ENCODE peak calls at places on chromosomes 2 and 18, in nine cellular contexts. T is RPMI7951; B is NT2/D1; U is NCI-H82; R is NCI-H460; K is MCF 10A; Q is activated T-cell treated with anti-CD3 and anti-CD28 coated beads, Interleukin-2, amount 50 U/mL, for 1 hour; V is WTC11; I is ELR. D is an unnamed sample.

GRCh38 chr2:45709137-45709536 is 57.7 kb downstream of the PRKCE start:
- DNase-seq in T (no peak), B (no peak), U (no peak), R (no peak), K (no peak), Q (no peak), V (no peak), I (no peak), D (peak)

GRCh38 chr2:105576440-105577241 is 168.1 kb upstream of the NCK2 start:
- DNase-seq in T (peak), B (peak), U (peak), R (peak), K (peak), Q (peak), V (peak), I (peak), D (no peak)

GRCh38 chr2:145750617-145751016 is 1230.7 kb upstream of the ZEB2 start:
- DNase-seq in T (no peak), B (no peak), U (no peak), R (no peak), K (no peak), Q (no peak), V (no peak), I (no peak), D (no peak)

GRCh38 chr2:111140815-111141214 is 20.1 kb downstream of the BCL2L11 start:
- DNase-seq in T (no peak), B (no peak), U (no peak), R (no peak), K (peak), Q (no peak), V (no peak), I (no peak), D (no peak)

GRCh38 chr2:226963528-226963927 is 127.7 kb downstream of the RHBDD1 start:
- DNase-seq in T (peak), B (no peak), U (peak), R (peak), K (peak), Q (no peak), V (no peak), I (peak), D (no peak)

GRCh38 chr18:61333746-61334490 is 688 bp downstream of the CDH20 start:
- DNase-seq in T (no peak), B (peak), U (peak), R (no peak), K (no peak), Q (no peak), V (peak), I (no peak), D (no peak)

GRCh38 chr18:6885992-6886823 is 156.7 kb downstream of the ARHGAP28 start:
- DNase-seq in T (peak), B (peak), U (peak), R (peak), K (peak), Q (no peak), V (peak), I (peak), D (no peak)

GRCh38 chr18:48866028-48866733 is 84.6 kb downstream of the SMAD7 start:
- DNase-seq in T (peak), B (no peak), U (peak), R (no peak), K (no peak), Q (no peak), V (no peak), I (peak), D (no peak)

GRCh38 chr2:16649353-16650286 is 16.0 kb downstream of the CYRIA start:
- DNase-seq in T (no peak), B (no peak), U (no peak), R (no peak), K (no peak), Q (no peak), V (no peak), I (no peak), D (no peak)

GRCh38 chr2:106995560-106995959 is 109.6 kb upstream of the ST6GAL2 start:
- DNase-seq in T (peak), B (no peak), U (no peak), R (no peak), K (no peak), Q (no peak), V (no peak), I (no peak), D (no peak)

GRCh38 chr18:35345460-35345921 is 1.3 kb upstream of the ZNF24 start:
- DNase-seq in T (peak), B (no peak), U (no peak), R (no peak), K (no peak), Q (no peak), V (no peak), I (no peak), D (peak)

GRCh38 chr2:101479810-101480209 is 4.9 kb upstream of the RFX8 start:
- DNase-seq in T (no peak), B (no peak), U (no peak), R (no peak), K (no peak), Q (no peak), V (no peak), I (no peak), D (no peak)

GRCh38 chr2:150484006-150484405 is 3.5 kb downstream of the RND3 start:
- DNase-seq in T (no peak), B (no peak), U (no peak), R (no peak), K (peak), Q (no peak), V (no peak), I (peak), D (no peak)

GRCh38 chr2:13056259-13056843 is 339.6 kb downstream of the TRIB2 start:
- DNase-seq in T (peak), B (peak), U (peak), R (peak), K (peak), Q (no peak), V (no peak), I (peak), D (no peak)

GRCh38 chr2:109141006-109141600 is 12.1 kb downstream of the SH3RF3 start:
- DNase-seq in T (no peak), B (no peak), U (no peak), R (no peak), K (no peak), Q (no peak), V (no peak), I (no peak), D (no peak)

GRCh38 chr18:4986677-4987076 is 210.4 kb downstream of the AKAIN1 start:
- DNase-seq in T (no peak), B (no peak), U (no peak), R (no peak), K (no peak), Q (no peak), V (no peak), I (no peak), D (no peak)

D was measured in left lobe of liver.